ENCODE peak calls at places on chromosomes 2 and 18, in five cellular contexts. One of them, this sample, is unnamed.

GRCh38 chr18:22159014-22159413 is 10.4 kb upstream of the GATA6 start:
- DNase-seq in tibial artery: no peak
- DNase-seq in fibroblast of mammary gland: no peak
- DNase-seq in gastrocnemius medialis: no peak
- DNase-seq in ovary: no peak
- DNase-seq in this sample: no peak

GRCh38 chr2:85748039-85748438 is 5.8 kb upstream of the ATOH8 start:
- DNase-seq in tibial artery: no peak
- DNase-seq in fibroblast of mammary gland: no peak
- DNase-seq in gastrocnemius medialis: no peak
- DNase-seq in ovary: no peak
- DNase-seq in this sample: no peak

GRCh38 chr2:157441072-157441454 is 2.8 kb downstream of the CYTIP start:
- DNase-seq in tibial artery: no peak
- DNase-seq in fibroblast of mammary gland: peak
- DNase-seq in gastrocnemius medialis: no peak
- DNase-seq in ovary: no peak
- DNase-seq in this sample: no peak

GRCh38 chr2:101551489-101551888 is 76.6 kb upstream of the RFX8 start:
- DNase-seq in tibial artery: no peak
- DNase-seq in fibroblast of mammary gland: no peak
- DNase-seq in gastrocnemius medialis: no peak
- DNase-seq in ovary: no peak
- DNase-seq in this sample: no peak

GRCh38 chr18:79928563-79928960 is 22.9 kb downstream of the SLC66A2 start:
- DNase-seq in tibial artery: peak
- DNase-seq in fibroblast of mammary gland: no peak
- DNase-seq in gastrocnemius medialis: no peak
- DNase-seq in ovary: peak
- DNase-seq in this sample: no peak

GRCh38 chr2:120470041-120470716 is 124.2 kb downstream of the INHBB start:
- DNase-seq in tibial artery: peak
- DNase-seq in fibroblast of mammary gland: peak
- DNase-seq in gastrocnemius medialis: peak
- DNase-seq in ovary: peak
- DNase-seq in this sample: peak

GRCh38 chr2:106156305-106157288 is 37.5 kb downstream of the UXS1 start:
- DNase-seq in tibial artery: no peak
- DNase-seq in fibroblast of mammary gland: peak
- DNase-seq in gastrocnemius medialis: no peak
- DNase-seq in ovary: no peak
- DNase-seq in this sample: peak

GRCh38 chr2:32289165-32290054 is 11.7 kb downstream of the YIPF4 start:
- DNase-seq in tibial artery: no peak
- DNase-seq in fibroblast of mammary gland: peak
- DNase-seq in gastrocnemius medialis: no peak
- DNase-seq in ovary: no peak
- DNase-seq in this sample: peak

GRCh38 chr2:8574196-8575010 is 107.5 kb upstream of the ID2 start:
- DNase-seq in tibial artery: no peak
- DNase-seq in fibroblast of mammary gland: no peak
- DNase-seq in gastrocnemius medialis: no peak
- DNase-seq in ovary: peak
- DNase-seq in this sample: no peak

GRCh38 chr2:60335533-60336237 is 217.8 kb downstream of the BCL11A start:
- DNase-seq in tibial artery: no peak
- DNase-seq in fibroblast of mammary gland: no peak
- DNase-seq in gastrocnemius medialis: no peak
- DNase-seq in ovary: no peak
- DNase-seq in this sample: no peak

GRCh38 chr2:60339286-60339685 is 214.2 kb downstream of the BCL11A start:
- DNase-seq in tibial artery: no peak
- DNase-seq in fibroblast of mammary gland: no peak
- DNase-seq in gastrocnemius medialis: no peak
- DNase-seq in ovary: no peak
- DNase-seq in this sample: no peak

GRCh38 chr2:60336442-60337141 is 216.9 kb downstream of the BCL11A start:
- DNase-seq in tibial artery: no peak
- DNase-seq in fibroblast of mammary gland: no peak
- DNase-seq in gastrocnemius medialis: no peak
- DNase-seq in ovary: no peak
- DNase-seq in this sample: no peak

GRCh38 chr2:60334610-60335009 is 218.8 kb downstream of the BCL11A start:
- DNase-seq in tibial artery: no peak
- DNase-seq in fibroblast of mammary gland: no peak
- DNase-seq in gastrocnemius medialis: no peak
- DNase-seq in ovary: no peak
- DNase-seq in this sample: no peak

DNA sequence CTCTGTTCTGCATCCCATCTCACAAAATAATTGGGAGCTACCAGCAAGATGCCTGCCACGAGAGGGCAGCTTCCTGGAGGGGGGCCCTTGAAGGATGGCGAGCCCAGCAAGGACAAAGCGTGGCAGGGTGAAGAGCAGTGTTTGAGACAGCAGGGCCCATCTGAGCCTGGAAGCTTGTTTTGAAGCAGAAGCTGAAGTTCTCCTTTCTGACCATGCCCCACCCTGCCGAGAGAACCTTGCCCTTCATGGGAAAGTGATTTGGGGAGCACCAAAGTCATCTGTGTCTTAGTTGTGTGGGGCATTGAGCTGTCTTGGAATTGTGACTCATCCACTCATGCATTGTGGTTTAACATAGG is 216.3 kb downstream of the BCL11A start:
- DNase-seq in tibial artery: no peak
- DNase-seq in fibroblast of mammary gland: no peak
- DNase-seq in gastrocnemius medialis: no peak
- DNase-seq in ovary: no peak
- DNase-seq in this sample: no peak
- TF ChIP-seq CTCF in tibial artery: no peak
- TF ChIP-seq CTCF in fibroblast of mammary gland: no peak
- TF ChIP-seq CTCF in gastrocnemius medialis: no peak
- TF ChIP-seq CTCF in ovary: no peak
- TF ChIP-seq CTCF in this sample: no peak

GRCh38 chr18:2916184-2916583 is 69.4 kb downstream of the EMILIN2 start:
- DNase-seq in tibial artery: no peak
- DNase-seq in fibroblast of mammary gland: no peak
- DNase-seq in gastrocnemius medialis: no peak
- DNase-seq in ovary: no peak
- DNase-seq in this sample: no peak
- H3K4me3 ChIP-seq in tibial artery: no peak
- H3K4me3 ChIP-seq in fibroblast of mammary gland: no peak
- H3K4me3 ChIP-seq in gastrocnemius medialis: no peak
- H3K4me3 ChIP-seq in ovary: no peak
- H3K4me3 ChIP-seq in this sample: no peak

GRCh38 chr2:223092667-223093066 is 40.7 kb downstream of the KCNE4 start:
- DNase-seq in tibial artery: no peak
- DNase-seq in fibroblast of mammary gland: no peak
- DNase-seq in gastrocnemius medialis: no peak
- DNase-seq in ovary: no peak
- DNase-seq in this sample: no peak

GRCh38 chr2:223096571-223096970 is 44.6 kb downstream of the KCNE4 start:
- DNase-seq in tibial artery: no peak
- DNase-seq in fibroblast of mammary gland: no peak
- DNase-seq in gastrocnemius medialis: no peak
- DNase-seq in ovary: no peak
- DNase-seq in this sample: peak

GRCh38 chr2:223090540-223091235 is 38.7 kb downstream of the KCNE4 start:
- DNase-seq in tibial artery: no peak
- DNase-seq in fibroblast of mammary gland: no peak
- DNase-seq in gastrocnemius medialis: no peak
- DNase-seq in ovary: no peak
- DNase-seq in this sample: no peak

GRCh38 chr2:223095207-223095606 is 43.2 kb downstream of the KCNE4 start:
- DNase-seq in tibial artery: no peak
- DNase-seq in fibroblast of mammary gland: no peak
- DNase-seq in gastrocnemius medialis: no peak
- DNase-seq in ovary: no peak
- DNase-seq in this sample: no peak

DNA sequence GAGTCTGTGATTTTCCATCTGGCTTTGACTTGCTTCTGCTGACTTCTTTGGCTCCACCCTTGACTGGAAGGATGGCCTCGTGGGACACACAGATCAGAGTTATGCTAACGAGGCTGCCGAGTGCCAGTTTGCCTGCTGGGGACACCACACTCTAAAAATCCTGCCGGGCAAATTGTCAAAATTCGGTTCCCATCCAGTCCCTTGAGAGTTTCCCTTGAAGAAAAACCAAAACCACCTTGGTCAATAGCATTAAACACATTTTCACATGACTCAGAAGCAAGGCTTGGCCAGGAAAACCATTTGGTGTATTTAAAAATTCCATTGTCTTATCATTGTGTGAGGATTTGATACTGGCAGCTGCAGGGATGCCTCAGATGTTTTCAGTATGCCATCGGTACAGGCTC is 41.4 kb downstream of the KCNE4 start:
- DNase-seq in tibial artery: peak
- DNase-seq in fibroblast of mammary gland: peak
- DNase-seq in gastrocnemius medialis: peak
- DNase-seq in ovary: peak
- DNase-seq in this sample: peak
- TF ChIP-seq CTCF in tibial artery: no peak
- TF ChIP-seq CTCF in fibroblast of mammary gland: no peak
- TF ChIP-seq CTCF in gastrocnemius medialis: no peak
- TF ChIP-seq CTCF in ovary: no peak
- TF ChIP-seq CTCF in this sample: no peak

GRCh38 chr2:110864721-110865120 is 132.3 kb downstream of the ACOXL start:
- DNase-seq in tibial artery: no peak
- DNase-seq in fibroblast of mammary gland: no peak
- DNase-seq in gastrocnemius medialis: no peak
- DNase-seq in ovary: no peak
- DNase-seq in this sample: no peak
- H3K4me3 ChIP-seq in tibial artery: no peak
- H3K4me3 ChIP-seq in fibroblast of mammary gland: no peak
- H3K4me3 ChIP-seq in gastrocnemius medialis: no peak
- H3K4me3 ChIP-seq in ovary: no peak
- H3K4me3 ChIP-seq in this sample: no peak

GRCh38 chr18:48136051-48136543 is 205.6 kb upstream of the SMAD2 start:
- DNase-seq in tibial artery: no peak
- DNase-seq in fibroblast of mammary gland: no peak
- DNase-seq in gastrocnemius medialis: peak
- DNase-seq in ovary: peak
- DNase-seq in this sample: no peak

GRCh38 chr18:48135436-48135966 is 205.0 kb upstream of the SMAD2 start:
- DNase-seq in tibial artery: no peak
- DNase-seq in fibroblast of mammary gland: no peak
- DNase-seq in gastrocnemius medialis: no peak
- DNase-seq in ovary: no peak
- DNase-seq in this sample: no peak

GRCh38 chr18:48132993-48133674 is 202.7 kb upstream of the SMAD2 start:
- DNase-seq in tibial artery: no peak
- DNase-seq in fibroblast of mammary gland: no peak
- DNase-seq in gastrocnemius medialis: no peak
- DNase-seq in ovary: no peak
- DNase-seq in this sample: no peak

GRCh38 chr18:48134609-48135008 is 204.2 kb upstream of the SMAD2 start:
- DNase-seq in tibial artery: no peak
- DNase-seq in fibroblast of mammary gland: no peak
- DNase-seq in gastrocnemius medialis: no peak
- DNase-seq in ovary: no peak
- DNase-seq in this sample: no peak

DNA sequence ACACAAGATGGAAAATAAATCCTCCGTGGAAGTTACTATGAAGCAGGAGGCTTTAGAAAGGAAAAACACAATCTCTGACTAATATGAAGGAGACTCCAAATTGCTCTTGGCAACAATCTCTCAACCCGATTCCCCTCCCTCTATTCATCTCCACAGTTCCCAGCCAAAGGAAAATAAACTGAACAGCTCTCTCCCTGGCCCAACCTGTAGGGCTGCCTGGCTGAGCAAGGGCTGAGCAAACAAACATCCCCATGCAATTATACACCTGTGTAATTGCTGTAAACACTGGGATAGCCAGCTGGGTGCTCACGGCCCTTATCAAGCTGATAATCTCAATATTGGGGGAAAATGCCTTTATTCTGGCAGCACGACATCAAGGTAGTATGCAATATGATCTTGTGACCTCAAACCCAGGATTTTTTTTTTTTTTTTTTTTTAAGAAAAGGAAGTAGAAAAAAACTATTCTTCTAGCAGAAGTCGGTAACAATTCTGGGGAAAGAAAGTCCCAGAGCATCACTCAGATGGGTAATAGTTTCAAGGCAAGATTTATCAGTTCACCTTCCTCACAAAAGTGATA is 203.3 kb upstream of the SMAD2 start:
- DNase-seq in tibial artery: no peak
- DNase-seq in fibroblast of mammary gland: no peak
- DNase-seq in gastrocnemius medialis: no peak
- DNase-seq in ovary: no peak
- DNase-seq in this sample: no peak
- TF ChIP-seq CTCF in tibial artery: no peak
- TF ChIP-seq CTCF in fibroblast of mammary gland: no peak
- TF ChIP-seq CTCF in gastrocnemius medialis: no peak
- TF ChIP-seq CTCF in ovary: no peak
- TF ChIP-seq CTCF in this sample: no peak

DNA sequence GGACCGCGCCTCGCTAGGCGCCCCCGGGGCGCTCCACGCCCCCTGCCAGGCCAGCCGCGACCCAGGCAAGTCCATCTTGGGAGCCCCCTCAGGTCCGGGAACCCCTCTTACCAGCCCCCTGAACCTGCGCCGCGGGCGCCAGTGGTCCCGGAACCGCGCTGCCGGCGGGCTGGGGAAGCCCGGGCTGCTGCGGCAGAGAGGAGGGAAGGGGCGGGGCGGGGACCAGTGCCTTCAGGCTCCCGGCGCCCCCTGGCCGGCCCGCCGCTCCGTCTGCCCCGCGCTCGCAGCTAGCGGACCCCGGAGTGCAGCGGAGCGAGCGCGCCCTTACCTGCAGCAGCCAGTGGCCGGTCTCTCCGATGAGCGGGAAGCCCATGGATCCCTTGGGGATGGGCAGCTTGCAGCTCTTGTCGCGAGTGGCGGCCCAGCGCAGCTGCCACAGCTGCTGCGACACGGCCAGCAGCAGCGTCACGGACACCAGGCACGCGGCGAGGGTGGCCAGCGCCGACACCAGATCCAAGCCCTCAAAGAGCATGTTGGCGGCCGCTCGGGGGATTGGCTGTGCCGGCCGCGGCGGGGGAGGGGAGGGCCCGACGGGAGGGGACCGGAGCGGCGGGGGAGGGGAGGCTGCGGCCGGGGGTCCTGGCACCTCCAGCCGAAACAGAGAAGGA is at the start of gene CYP26B1:
- DNase-seq in tibial artery: no peak
- DNase-seq in fibroblast of mammary gland: no peak
- DNase-seq in gastrocnemius medialis: peak
- DNase-seq in ovary: peak
- DNase-seq in this sample: no peak
- H3K4me3 ChIP-seq in tibial artery: peak
- H3K4me3 ChIP-seq in fibroblast of mammary gland: peak
- H3K4me3 ChIP-seq in gastrocnemius medialis: peak
- H3K4me3 ChIP-seq in ovary: peak
- H3K4me3 ChIP-seq in this sample: peak